ENCODE peak calls at places on chromosomes 4 and X, in ten cellular contexts. J, L, T, O, F, I, R, W, C and E are unnamed samples.

GRCh38 chrX:73215263-73215662 is 612 bp upstream of the NAP1L2 start:
- DNase-seq in J (no peak), L (no peak), T (no peak), O (no peak), F (no peak), I (no peak), R (no peak), W (no peak), C (no peak), E (no peak)

GRCh38 chr4:128776794-128777216 is 32.7 kb upstream of the JADE1 start:
- DNase-seq in J (peak; percentile 43), L (peak; percentile 40), T (peak; percentile 89), O (no peak), F (no peak), I (peak; percentile 93), R (peak; percentile 35), W (no peak), C (no peak), E (no peak)

GRCh38 chr4:27692098-27692679 is 831.5 kb downstream of the STIM2 start:
- DNase-seq in J (peak; percentile 11), L (no peak), T (no peak), O (no peak), F (peak; percentile 40), I (peak; percentile 43), R (no peak), W (no peak), C (no peak), E (no peak)

GRCh38 chrX:13716455-13716854 is 18.0 kb downstream of the TRAPPC2 start:
- DNase-seq in J (no peak), L (no peak), T (no peak), O (no peak), F (no peak), I (no peak), R (no peak), W (no peak), C (no peak), E (no peak)

GRCh38 chr4:1150875-1151274 is 21.5 kb downstream of the SPON2 start:
- DNase-seq in J (no peak), L (no peak), T (peak; percentile 51), O (no peak), F (no peak), I (no peak), R (no peak), W (no peak), C (no peak), E (no peak)

GRCh38 chrX:150156615-150157014 is 206.5 kb upstream of the MAMLD1 start:
- DNase-seq in J (no peak), L (no peak), T (no peak), O (no peak), F (no peak), I (no peak), R (no peak), W (no peak), C (no peak), E (no peak)

GRCh38 chr4:28463184-28463690 is 1602.6 kb downstream of the STIM2 start:
- DNase-seq in J (no peak), L (no peak), T (no peak), O (no peak), F (no peak), I (no peak), R (no peak), W (no peak), C (no peak), E (no peak)

GRCh38 chr4:31655328-31655727 is 935.2 kb downstream of the PCDH7 start:
- DNase-seq in J (no peak), L (no peak), T (no peak), O (no peak), F (no peak), I (no peak), R (no peak), W (no peak), C (no peak), E (no peak)

GRCh38 chrX:110374544-110374943 is 15.9 kb downstream of the RTL9 start:
- DNase-seq in J (no peak), L (no peak), T (no peak), O (no peak), F (no peak), I (no peak), R (no peak), W (no peak), C (no peak), E (no peak)

GRCh38 chrX:7047951-7048350 is 99.6 kb upstream of the STS start:
- DNase-seq in J (no peak), L (no peak), T (no peak), O (no peak), F (no peak), I (no peak), R (no peak), W (no peak), C (no peak), E (no peak)

GRCh38 chr4:7590205-7590604 is 155.5 kb upstream of the PSAPL1 start:
- DNase-seq in J (no peak), L (no peak), T (peak; percentile 45), O (no peak), F (no peak), I (no peak), R (no peak), W (no peak), C (no peak), E (no peak)

GRCh38 chr4:113146876-113147358 is 97.5 kb downstream of the ANK2 start:
- DNase-seq in J (peak; percentile 15), L (no peak), T (no peak), O (peak; percentile 48), F (no peak), I (peak; percentile 36), R (no peak), W (no peak), C (no peak), E (no peak)

GRCh38 chr4:33780952-33781655 is 2463.2 kb downstream of the ARAP2 start:
- DNase-seq in J (no peak), L (no peak), T (no peak), O (no peak), F (no peak), I (peak; percentile 61), R (no peak), W (no peak), C (no peak), E (no peak)

GRCh38 chrX:19782419-19782818 is 105.0 kb downstream of the SH3KBP1 start:
- DNase-seq in J (no peak), L (no peak), T (no peak), O (no peak), F (no peak), I (no peak), R (no peak), W (no peak), C (no peak), E (no peak)

GRCh38 chr4:184280104-184280503 is 62.4 kb upstream of the ENPP6 start:
- DNase-seq in J (no peak), L (no peak), T (no peak), O (no peak), F (no peak), I (no peak), R (no peak), W (no peak), C (no peak), E (no peak)

GRCh38 chr4:95505149-95505548 is 43.6 kb downstream of the UNC5C start:
- DNase-seq in J (no peak), L (no peak), T (no peak), O (no peak), F (peak; percentile 7), I (peak; percentile 44), R (no peak), W (no peak), C (no peak), E (no peak)

GRCh38 chr4:123096038-123096437 is 173.6 kb upstream of the NUDT6 start:
- DNase-seq in J (no peak), L (no peak), T (no peak), O (no peak), F (peak; percentile 70), I (peak; percentile 57), R (no peak), W (no peak), C (no peak), E (no peak)
- TF ChIP-seq CTCF in J (no peak), L (no peak), T (peak; percentile 31), O (peak; percentile 20), F (peak; percentile 76), I (peak; percentile 45), R (no peak), W (peak; percentile 21), C (peak; percentile 33), E (peak; percentile 64)

DNA sequence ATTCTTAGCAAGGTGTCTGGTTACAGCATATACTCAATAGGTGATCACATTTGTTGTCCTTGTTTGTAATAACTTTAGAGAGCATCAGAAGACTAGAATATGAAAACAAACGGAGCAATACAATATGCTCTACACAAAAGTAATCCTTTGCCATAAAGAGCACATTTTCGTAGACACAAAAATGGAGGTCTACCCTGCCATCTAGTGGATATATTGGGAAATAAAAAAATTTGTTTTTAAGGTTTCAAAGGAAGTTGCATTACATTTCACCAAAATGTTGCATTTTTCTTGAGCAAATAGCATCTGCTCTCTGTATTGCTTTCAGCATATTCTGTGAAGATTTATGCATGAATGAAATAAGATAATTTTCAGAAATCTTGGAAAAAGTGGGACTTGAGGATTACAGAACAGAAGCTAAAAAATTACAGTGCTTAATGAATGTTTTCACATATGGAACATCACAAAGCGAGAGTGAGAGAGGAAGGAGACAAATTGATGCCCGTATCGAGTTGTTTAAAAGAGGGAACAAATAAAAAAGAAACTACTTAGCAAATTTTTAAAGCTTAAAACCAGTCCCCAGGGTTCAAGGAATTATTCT is 390.2 kb downstream of the ANKRD50 start:
- DNase-seq in J (no peak), L (no peak), T (no peak), O (no peak), F (peak; percentile 29), I (peak; percentile 73), R (no peak), W (no peak), C (no peak), E (no peak)
- TF ChIP-seq CTCF in J (peak; percentile 61), L (peak; percentile 53), T (peak; percentile 55), O (peak; percentile 63), F (peak; percentile 77), I (peak; percentile 14), R (peak; percentile 53), W (peak; percentile 70), C (peak; percentile 24), E (peak; percentile 83)

DNA sequence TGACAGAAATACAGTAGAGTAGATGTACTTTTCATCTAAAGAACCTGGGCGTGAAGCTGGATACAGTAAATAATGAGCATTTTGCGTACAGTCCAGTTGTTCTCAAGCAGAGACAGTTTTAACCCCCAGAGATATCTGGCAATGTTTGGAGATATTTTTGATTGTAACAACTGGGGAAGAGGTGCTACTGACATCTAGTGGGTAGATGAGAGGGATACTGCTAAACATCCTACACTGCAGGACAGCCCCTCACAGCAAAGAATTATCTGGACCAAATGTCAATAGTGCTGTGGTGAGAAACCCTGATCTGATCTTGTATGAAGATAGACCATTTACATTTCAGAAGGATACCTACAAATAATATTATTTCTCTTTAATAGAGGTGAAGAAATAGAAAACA is 200.2 kb upstream of the FAM47A start:
- DNase-seq in J (no peak), L (no peak), T (no peak), O (no peak), F (peak; percentile 27), I (peak; percentile 2), R (no peak), W (no peak), C (no peak), E (no peak)
- TF ChIP-seq CTCF in J (no peak), L (no peak), T (no peak), O (peak; percentile 47), F (peak; percentile 59), I (peak; percentile 42), R (no peak), W (peak; percentile 53), C (peak; percentile 14), E (peak; percentile 62)

DNA sequence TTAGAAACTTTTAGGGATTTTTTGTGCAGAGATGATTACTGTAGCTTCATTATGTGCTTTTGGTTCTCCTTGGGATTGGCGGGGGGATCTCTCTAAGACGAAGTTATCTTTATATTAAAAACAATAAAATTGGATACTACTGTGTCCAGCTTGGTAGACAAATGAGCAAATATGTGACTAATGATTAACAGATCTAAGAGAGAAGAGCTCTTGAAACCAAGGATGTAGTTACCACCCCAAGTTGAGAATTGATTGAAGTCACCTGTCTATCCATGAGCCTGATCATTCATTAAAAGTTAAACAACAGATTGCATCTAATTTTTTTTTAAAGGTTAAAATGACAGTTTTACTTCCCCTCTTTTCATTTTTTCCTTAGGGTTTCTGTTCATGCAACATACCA is 8.7 kb downstream of the PAICS start:
- DNase-seq in J (no peak), L (no peak), T (no peak), O (no peak), F (no peak), I (no peak), R (no peak), W (no peak), C (no peak), E (no peak)
- TF ChIP-seq CTCF in J (no peak), L (no peak), T (no peak), O (no peak), F (no peak), I (no peak), R (no peak), W (no peak), C (no peak), E (no peak)